ENCODE peak calls at places on chromosome 17, in four cellular contexts. O is stimulated activated CD8-positive, alpha-beta memory T cell treated with anti-CD3 and anti-CD28 coated beads, Interleukin-2, amount 100 ng/mL, for 48 hours; Z is fibroblast of the conjunctiva; B is HuH-7. W is an unnamed sample.

GRCh38 chr17:4949321-4950074 is 1.2 kb upstream of the PFN1 start:
- DNase-seq in Z (peak), B (peak), O (peak), W (no peak)

GRCh38 chr17:4939554-4939803 is 367 bp downstream of the SLC25A11 start:
- DNase-seq in O (no peak), Z (no peak), B (no peak), W (no peak)

GRCh38 chr17:34571428-34572130 is 7.8 kb upstream of the TMEM132E start:
- DNase-seq in Z (no peak), B (no peak), O (no peak), W (no peak)

GRCh38 chr17:48043171-48043570 is 5.0 kb upstream of the NFE2L1 start:
- DNase-seq in B (no peak), O (no peak), Z (no peak), W (no peak)

GRCh38 chr17:4485676-4486646 is 12.7 kb upstream of the SPNS2 start:
- DNase-seq in O (peak), Z (no peak), B (no peak), W (no peak)

GRCh38 chr17:27747462-27748359 is 52.6 kb downstream of the NOS2 start:
- DNase-seq in B (no peak), O (no peak), Z (no peak), W (no peak)

GRCh38 chr17:44444735-44445105 is 55.3 kb upstream of the ITGA2B start:
- DNase-seq in B (no peak), Z (no peak), O (no peak), W (no peak)

GRCh38 chr17:72119963-72120877 is 600 bp upstream of the SOX9 start:
- DNase-seq in O (no peak), B (peak), Z (no peak), W (peak)

GRCh38 chr17:8720596-8720995 is 24.0 kb downstream of the CCDC42 start:
- DNase-seq in O (no peak), Z (no peak), B (no peak), W (no peak)

GRCh38 chr17:13420294-13421277 is 181.1 kb downstream of the HS3ST3A1 start:
- DNase-seq in B (no peak), Z (peak), O (no peak), W (no peak)